ENCODE peak calls at places on chromosomes 5 and 9, in five cellular contexts. G is HT-29; X is M059J; U is H54; Q is stimulated activated CD4-positive, alpha-beta T cell treated with anti-CD3 and anti-CD28 coated beads, Interleukin-4, amount 100 ng/mL, for 48 hours. A is an unnamed sample.

GRCh38 chr5:113232667-113233066 is 202.1 kb downstream of the TSSK1B start:
- DNase-seq in G (no peak), X (peak), U (no peak), Q (no peak), A (no peak)

GRCh38 chr9:3513265-3513818 is 12.5 kb downstream of the RFX3 start:
- DNase-seq in X (no peak), Q (no peak), U (no peak), G (no peak), A (no peak)

GRCh38 chr5:171429543-171429910 is 10.1 kb downstream of the FGF18 start:
- DNase-seq in X (no peak), U (no peak), Q (no peak), G (no peak), A (no peak)

GRCh38 chr9:114051281-114051680 is 26.8 kb downstream of the AMBP start:
- DNase-seq in G (no peak), U (no peak), X (no peak), Q (no peak), A (no peak)

GRCh38 chr5:111364992-111365391 is 140.8 kb downstream of the CAMK4 start:
- DNase-seq in X (peak), Q (no peak), U (no peak), G (no peak), A (no peak)

GRCh38 chr5:149839761-149840160 is 104.8 kb downstream of the PDE6A start:
- DNase-seq in U (no peak), X (no peak), Q (no peak), G (no peak), A (no peak)

GRCh38 chr9:123396007-123396511 is 40.1 kb downstream of the CRB2 start:
- DNase-seq in G (no peak), X (peak), U (no peak), Q (no peak), A (no peak)

GRCh38 chr9:112338561-112338960 is 5.1 kb upstream of the PTBP3 start:
- DNase-seq in Q (no peak), X (peak), G (peak), U (no peak), A (no peak)

GRCh38 chr9:124054671-124055212 is 43.2 kb downstream of the LHX2 start:
- DNase-seq in X (peak), U (peak), Q (peak), G (no peak), A (peak)

GRCh38 chr5:68319316-68320093 is 103.9 kb downstream of the PIK3R1 start:
- DNase-seq in Q (no peak), U (no peak), X (peak), G (peak), A (no peak)

A was measured in activated T-cell treated with anti-CD3 and anti-CD28 coated beads for 48 hours.